ENCODE peak calls at places on chromosomes 2 and 18, in seven cellular contexts. One of them, this sample, is unnamed.

GRCh38 chr2:118112771-118113334 is 24.6 kb downstream of the INSIG2 start:
- DNase-seq in EH: peak; percentile 84
- DNase-seq in RWPE1: peak; percentile 68
- DNase-seq in RWPE2: no peak
- DNase-seq in hypothalamus: no peak
- DNase-seq in iris pigment epithelial cell: peak; percentile 90
- DNase-seq in T-helper 9 cell: no peak
- DNase-seq in this sample: peak; percentile 73

GRCh38 chr2:151640087-151640486 is 94.2 kb downstream of the NEB start:
- DNase-seq in RWPE2: no peak
- DNase-seq in T-helper 9 cell: no peak
- DNase-seq in iris pigment epithelial cell: no peak
- DNase-seq in EH: no peak
- DNase-seq in RWPE1: no peak
- DNase-seq in hypothalamus: no peak
- DNase-seq in this sample: no peak

GRCh38 chr2:240733803-240734495 is 42.3 kb downstream of the AQP12A start:
- DNase-seq in iris pigment epithelial cell: peak; percentile 7
- DNase-seq in EH: no peak
- DNase-seq in hypothalamus: no peak
- DNase-seq in T-helper 9 cell: peak; percentile 13
- DNase-seq in RWPE1: no peak
- DNase-seq in RWPE2: no peak
- DNase-seq in this sample: no peak

GRCh38 chr2:10924859-10925258 is 13.1 kb downstream of the KCNF1 start:
- DNase-seq in RWPE1: no peak
- DNase-seq in iris pigment epithelial cell: no peak
- DNase-seq in T-helper 9 cell: no peak
- DNase-seq in RWPE2: no peak
- DNase-seq in hypothalamus: no peak
- DNase-seq in EH: no peak
- DNase-seq in this sample: no peak

GRCh38 chr2:229133155-229133772 is 137.8 kb downstream of the PID1 start:
- DNase-seq in RWPE2: no peak
- DNase-seq in T-helper 9 cell: no peak
- DNase-seq in EH: peak; percentile 52
- DNase-seq in RWPE1: peak; percentile 39
- DNase-seq in hypothalamus: no peak
- DNase-seq in iris pigment epithelial cell: peak; percentile 66
- DNase-seq in this sample: peak; percentile 76

GRCh38 chr18:22186484-22186971 is 17.1 kb downstream of the GATA6 start:
- DNase-seq in RWPE2: no peak
- DNase-seq in EH: no peak
- DNase-seq in hypothalamus: no peak
- DNase-seq in RWPE1: peak; percentile 48
- DNase-seq in iris pigment epithelial cell: no peak
- DNase-seq in T-helper 9 cell: no peak
- DNase-seq in this sample: no peak

GRCh38 chr2:207142461-207142860 is 23.3 kb downstream of the KLF7 start:
- DNase-seq in RWPE1: no peak
- DNase-seq in hypothalamus: no peak
- DNase-seq in T-helper 9 cell: no peak
- DNase-seq in RWPE2: no peak
- DNase-seq in iris pigment epithelial cell: no peak
- DNase-seq in EH: peak; percentile 50
- DNase-seq in this sample: no peak

GRCh38 chr2:19287324-19287723 is 71.1 kb downstream of the OSR1 start:
- DNase-seq in RWPE1: no peak
- DNase-seq in hypothalamus: no peak
- DNase-seq in iris pigment epithelial cell: no peak
- DNase-seq in EH: peak; percentile 64
- DNase-seq in T-helper 9 cell: no peak
- DNase-seq in RWPE2: no peak
- DNase-seq in this sample: no peak

This sample was measured in fibroblast of mammary gland.